ENCODE peak calls at places on chromosomes 11 and 22, in nine cellular contexts. One of them, this sample, is unnamed.

GRCh38 chr22:44665115-44665514 is 36.9 kb upstream of the PRR5 start:
- DNase-seq in effector memory CD4-positive, alpha-beta T cell: no peak
- DNase-seq in spleen: no peak
- DNase-seq in right lobe of liver: no peak
- DNase-seq in left ventricle myocardium inferior: peak; percentile 47
- DNase-seq in esophagus squamous epithelium: no peak
- DNase-seq in gastrocnemius medialis: no peak
- DNase-seq in neuronal stem cell: no peak
- DNase-seq in trophoblast cell: peak; percentile 12
- DNase-seq in this sample: no peak

GRCh38 chr22:37345863-37346514 is 63.7 kb downstream of the CYTH4 start:
- DNase-seq in effector memory CD4-positive, alpha-beta T cell: no peak
- DNase-seq in spleen: no peak
- DNase-seq in right lobe of liver: no peak
- DNase-seq in left ventricle myocardium inferior: peak; percentile 31
- DNase-seq in esophagus squamous epithelium: no peak
- DNase-seq in gastrocnemius medialis: no peak
- DNase-seq in neuronal stem cell: no peak
- DNase-seq in trophoblast cell: no peak
- DNase-seq in this sample: no peak

GRCh38 chr22:48276933-48277867 is 1514.8 kb downstream of the TBC1D22A start:
- DNase-seq in effector memory CD4-positive, alpha-beta T cell: no peak
- DNase-seq in spleen: no peak
- DNase-seq in right lobe of liver: no peak
- DNase-seq in left ventricle myocardium inferior: no peak
- DNase-seq in esophagus squamous epithelium: no peak
- DNase-seq in gastrocnemius medialis: no peak
- DNase-seq in neuronal stem cell: no peak
- DNase-seq in trophoblast cell: no peak
- DNase-seq in this sample: no peak

GRCh38 chr11:84333196-84333595 is 1047.0 kb upstream of the CCDC90B start:
- DNase-seq in effector memory CD4-positive, alpha-beta T cell: no peak
- DNase-seq in spleen: no peak
- DNase-seq in right lobe of liver: no peak
- DNase-seq in left ventricle myocardium inferior: no peak
- DNase-seq in esophagus squamous epithelium: no peak
- DNase-seq in gastrocnemius medialis: no peak
- DNase-seq in neuronal stem cell: no peak
- DNase-seq in trophoblast cell: no peak
- DNase-seq in this sample: no peak

GRCh38 chr11:40235841-40236240 is 1223.6 kb downstream of the LRRC4C start:
- DNase-seq in effector memory CD4-positive, alpha-beta T cell: no peak
- DNase-seq in spleen: no peak
- DNase-seq in right lobe of liver: no peak
- DNase-seq in left ventricle myocardium inferior: no peak
- DNase-seq in esophagus squamous epithelium: no peak
- DNase-seq in gastrocnemius medialis: no peak
- DNase-seq in neuronal stem cell: no peak
- DNase-seq in trophoblast cell: no peak
- DNase-seq in this sample: no peak

GRCh38 chr22:33883561-33883960 is 36.7 kb downstream of the LARGE1 start:
- DNase-seq in effector memory CD4-positive, alpha-beta T cell: no peak
- DNase-seq in spleen: no peak
- DNase-seq in right lobe of liver: no peak
- DNase-seq in left ventricle myocardium inferior: no peak
- DNase-seq in esophagus squamous epithelium: no peak
- DNase-seq in gastrocnemius medialis: peak; percentile 82
- DNase-seq in neuronal stem cell: no peak
- DNase-seq in trophoblast cell: no peak
- DNase-seq in this sample: no peak

GRCh38 chr11:57648791-57649735 is 649 bp downstream of the YPEL4 start:
- DNase-seq in effector memory CD4-positive, alpha-beta T cell: no peak
- DNase-seq in spleen: no peak
- DNase-seq in right lobe of liver: no peak
- DNase-seq in left ventricle myocardium inferior: no peak
- DNase-seq in esophagus squamous epithelium: no peak
- DNase-seq in gastrocnemius medialis: no peak
- DNase-seq in neuronal stem cell: no peak
- DNase-seq in trophoblast cell: peak; percentile 41
- DNase-seq in this sample: no peak

GRCh38 chr11:79413258-79413657 is 27.6 kb downstream of the TENM4 start:
- DNase-seq in effector memory CD4-positive, alpha-beta T cell: no peak
- DNase-seq in spleen: no peak
- DNase-seq in right lobe of liver: no peak
- DNase-seq in left ventricle myocardium inferior: peak; percentile 89
- DNase-seq in esophagus squamous epithelium: no peak
- DNase-seq in gastrocnemius medialis: peak; percentile 81
- DNase-seq in neuronal stem cell: peak; percentile 15
- DNase-seq in trophoblast cell: no peak
- DNase-seq in this sample: no peak

GRCh38 chr11:22510741-22511140 is 114.9 kb downstream of the FANCF start:
- DNase-seq in effector memory CD4-positive, alpha-beta T cell: no peak
- DNase-seq in spleen: no peak
- DNase-seq in right lobe of liver: no peak
- DNase-seq in left ventricle myocardium inferior: no peak
- DNase-seq in esophagus squamous epithelium: no peak
- DNase-seq in gastrocnemius medialis: no peak
- DNase-seq in neuronal stem cell: no peak
- DNase-seq in trophoblast cell: peak; percentile 34
- DNase-seq in this sample: no peak

GRCh38 chr11:121460941-121461514 is 8.3 kb upstream of the SORL1-AS1 start:
- DNase-seq in effector memory CD4-positive, alpha-beta T cell: no peak
- DNase-seq in spleen: no peak
- DNase-seq in right lobe of liver: peak; percentile 89
- DNase-seq in left ventricle myocardium inferior: no peak
- DNase-seq in esophagus squamous epithelium: no peak
- DNase-seq in gastrocnemius medialis: no peak
- DNase-seq in neuronal stem cell: no peak
- DNase-seq in trophoblast cell: no peak
- DNase-seq in this sample: no peak

DNA sequence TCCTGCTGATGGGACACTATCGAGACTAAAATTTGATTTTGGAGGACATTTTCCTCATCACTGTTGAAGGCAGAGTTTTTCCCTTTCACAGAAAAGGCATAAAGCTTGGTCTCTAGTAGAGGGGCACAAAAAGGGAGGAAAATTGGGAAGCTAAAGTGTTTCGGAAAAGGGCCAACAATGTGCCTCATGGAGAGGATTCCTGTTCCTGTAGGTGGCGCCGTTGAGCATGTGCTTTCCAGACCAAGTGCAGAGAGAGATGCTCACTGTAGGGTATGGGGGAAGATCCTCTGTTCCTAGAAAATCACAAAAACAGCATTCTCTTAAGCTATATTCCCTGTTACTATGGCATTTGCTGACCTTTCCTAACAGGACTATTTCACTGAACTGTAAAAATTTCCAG is 18.4 kb upstream of the OR4C5 start:
- DNase-seq in effector memory CD4-positive, alpha-beta T cell: no peak
- DNase-seq in spleen: no peak
- DNase-seq in right lobe of liver: no peak
- DNase-seq in left ventricle myocardium inferior: no peak
- DNase-seq in esophagus squamous epithelium: no peak
- DNase-seq in gastrocnemius medialis: no peak
- DNase-seq in neuronal stem cell: no peak
- DNase-seq in trophoblast cell: no peak
- DNase-seq in this sample: no peak
- H3K9me3 ChIP-seq in effector memory CD4-positive, alpha-beta T cell: no peaks in the 10 kb centered on the region
- H3K9me3 ChIP-seq in spleen: peaks cover 75% of the 10 kb centered on the region
- H3K9me3 ChIP-seq in right lobe of liver: no peaks in the 10 kb centered on the region
- H3K9me3 ChIP-seq in left ventricle myocardium inferior: peaks cover 77% of the 10 kb centered on the region
- H3K9me3 ChIP-seq in esophagus squamous epithelium: peaks cover 39% of the 10 kb centered on the region
- H3K9me3 ChIP-seq in gastrocnemius medialis: no peaks in the 10 kb centered on the region
- H3K9me3 ChIP-seq in neuronal stem cell: no peaks in the 10 kb centered on the region
- H3K9me3 ChIP-seq in trophoblast cell: peaks cover 3% of the 10 kb centered on the region
- H3K9me3 ChIP-seq in this sample: peaks cover 7% of the 10 kb centered on the region

GRCh38 chr11:129787518-129787917 is 28.1 kb upstream of the TMEM45B start:
- DNase-seq in effector memory CD4-positive, alpha-beta T cell: no peak
- DNase-seq in spleen: no peak
- DNase-seq in right lobe of liver: no peak
- DNase-seq in left ventricle myocardium inferior: no peak
- DNase-seq in esophagus squamous epithelium: no peak
- DNase-seq in gastrocnemius medialis: no peak
- DNase-seq in neuronal stem cell: no peak
- DNase-seq in trophoblast cell: no peak
- DNase-seq in this sample: no peak
- H3K4me1 ChIP-seq in effector memory CD4-positive, alpha-beta T cell: no peaks in the 10 kb centered on the region
- H3K4me1 ChIP-seq in spleen: no peaks in the 10 kb centered on the region
- H3K4me1 ChIP-seq in right lobe of liver: no peaks in the 10 kb centered on the region
- H3K4me1 ChIP-seq in left ventricle myocardium inferior: no peaks in the 10 kb centered on the region
- H3K4me1 ChIP-seq in esophagus squamous epithelium: no peaks in the 10 kb centered on the region
- H3K4me1 ChIP-seq in gastrocnemius medialis: no peaks in the 10 kb centered on the region
- H3K4me1 ChIP-seq in neuronal stem cell: no peaks in the 10 kb centered on the region
- H3K4me1 ChIP-seq in trophoblast cell: no peaks in the 10 kb centered on the region
- H3K4me1 ChIP-seq in this sample: no peaks in the 10 kb centered on the region

GRCh38 chr11:35983965-35984364 is 40.1 kb downstream of the LDLRAD3 start:
- DNase-seq in effector memory CD4-positive, alpha-beta T cell: no peak
- DNase-seq in spleen: no peak
- DNase-seq in right lobe of liver: no peak
- DNase-seq in left ventricle myocardium inferior: no peak
- DNase-seq in esophagus squamous epithelium: no peak
- DNase-seq in gastrocnemius medialis: no peak
- DNase-seq in neuronal stem cell: no peak
- DNase-seq in trophoblast cell: no peak
- DNase-seq in this sample: no peak
- H3K9me3 ChIP-seq in effector memory CD4-positive, alpha-beta T cell: no peaks in the 10 kb centered on the region
- H3K9me3 ChIP-seq in spleen: peaks cover 3% of the 10 kb centered on the region
- H3K9me3 ChIP-seq in right lobe of liver: no peaks in the 10 kb centered on the region
- H3K9me3 ChIP-seq in left ventricle myocardium inferior: peaks cover 8% of the 10 kb centered on the region
- H3K9me3 ChIP-seq in esophagus squamous epithelium: no peaks in the 10 kb centered on the region
- H3K9me3 ChIP-seq in gastrocnemius medialis: no peaks in the 10 kb centered on the region
- H3K9me3 ChIP-seq in neuronal stem cell: peaks cover 31% of the 10 kb centered on the region
- H3K9me3 ChIP-seq in trophoblast cell: no peaks in the 10 kb centered on the region
- H3K9me3 ChIP-seq in this sample: no peaks in the 10 kb centered on the region

DNA sequence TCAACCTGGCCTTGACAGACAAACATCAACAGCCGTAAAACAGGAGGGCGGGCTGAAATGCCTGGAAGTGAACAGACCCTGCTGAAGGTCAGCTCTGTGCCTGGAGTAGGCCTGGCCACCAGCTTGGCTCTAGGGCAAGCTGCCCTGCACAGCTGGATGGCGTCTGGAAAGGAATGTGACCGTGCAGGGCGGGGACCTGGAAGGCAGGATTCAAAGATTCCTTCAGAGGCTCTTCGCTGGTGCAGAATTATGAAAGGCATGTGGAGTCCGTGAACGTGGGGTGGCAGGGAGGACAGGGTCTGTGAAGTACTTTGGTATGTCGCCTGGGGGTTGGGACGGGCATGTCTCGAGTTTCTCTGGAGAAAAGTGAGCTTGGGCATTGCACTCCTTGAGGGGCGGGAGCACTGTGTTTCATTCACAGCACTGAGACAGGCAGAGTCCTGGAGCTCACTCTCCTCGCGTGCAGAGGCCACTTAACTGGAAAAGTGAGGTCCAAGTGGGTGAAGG is 1.5 kb downstream of the EHD1 start:
- DNase-seq in effector memory CD4-positive, alpha-beta T cell: no peak
- DNase-seq in spleen: peak; percentile 83
- DNase-seq in right lobe of liver: peak; percentile 54
- DNase-seq in left ventricle myocardium inferior: no peak
- DNase-seq in esophagus squamous epithelium: no peak
- DNase-seq in gastrocnemius medialis: peak; percentile 77
- DNase-seq in neuronal stem cell: no peak
- DNase-seq in trophoblast cell: peak; percentile 99
- DNase-seq in this sample: no peak
- H3K4me1 ChIP-seq in effector memory CD4-positive, alpha-beta T cell: peaks cover 56% of the 10 kb centered on the region
- H3K4me1 ChIP-seq in spleen: peaks cover 92% of the 10 kb centered on the region
- H3K4me1 ChIP-seq in right lobe of liver: peaks cover 3% of the 10 kb centered on the region
- H3K4me1 ChIP-seq in left ventricle myocardium inferior: peaks cover 92% of the 10 kb centered on the region
- H3K4me1 ChIP-seq in esophagus squamous epithelium: peaks cover 62% of the 10 kb centered on the region
- H3K4me1 ChIP-seq in gastrocnemius medialis: peaks cover 69% of the 10 kb centered on the region
- H3K4me1 ChIP-seq in neuronal stem cell: peaks cover 19% of the 10 kb centered on the region
- H3K4me1 ChIP-seq in trophoblast cell: peaks cover 11% of the 10 kb centered on the region
- H3K4me1 ChIP-seq in this sample: peaks cover 46% of the 10 kb centered on the region

DNA sequence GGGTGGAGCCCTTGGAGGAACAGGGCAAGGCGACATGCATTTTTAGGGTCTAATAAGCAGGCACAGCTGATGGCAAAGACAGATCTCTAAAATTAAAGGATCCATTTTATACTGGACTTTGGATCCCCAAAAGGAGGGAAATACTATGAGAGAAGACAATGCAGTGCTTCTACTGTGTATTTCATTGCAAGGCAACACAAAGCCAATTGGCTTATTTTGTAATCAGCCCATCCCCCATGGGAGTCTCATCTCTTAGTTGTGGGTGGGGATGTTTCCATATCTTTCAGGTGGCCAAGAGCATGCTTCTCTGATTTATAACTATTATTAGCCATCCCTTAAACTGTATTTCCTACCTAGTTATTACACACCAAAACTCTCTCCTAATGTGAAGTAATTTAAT is 18.5 kb upstream of the EI24 start:
- DNase-seq in effector memory CD4-positive, alpha-beta T cell: no peak
- DNase-seq in spleen: no peak
- DNase-seq in right lobe of liver: no peak
- DNase-seq in left ventricle myocardium inferior: no peak
- DNase-seq in esophagus squamous epithelium: no peak
- DNase-seq in gastrocnemius medialis: no peak
- DNase-seq in neuronal stem cell: no peak
- DNase-seq in trophoblast cell: no peak
- DNase-seq in this sample: no peak
- H3K9me3 ChIP-seq in effector memory CD4-positive, alpha-beta T cell: peaks cover 15% of the 10 kb centered on the region
- H3K9me3 ChIP-seq in spleen: peaks cover 52% of the 10 kb centered on the region
- H3K9me3 ChIP-seq in right lobe of liver: peaks cover 4% of the 10 kb centered on the region
- H3K9me3 ChIP-seq in left ventricle myocardium inferior: peaks cover 35% of the 10 kb centered on the region
- H3K9me3 ChIP-seq in esophagus squamous epithelium: peaks cover 22% of the 10 kb centered on the region
- H3K9me3 ChIP-seq in gastrocnemius medialis: no peaks in the 10 kb centered on the region
- H3K9me3 ChIP-seq in neuronal stem cell: peaks cover 29% of the 10 kb centered on the region
- H3K9me3 ChIP-seq in trophoblast cell: peaks cover 8% of the 10 kb centered on the region
- H3K9me3 ChIP-seq in this sample: no peaks in the 10 kb centered on the region

This sample was measured in Panc1.